ENCODE peak calls at places on chromosomes 6 and 20, in seven cellular contexts. F is PC-9, M is IMR-90, K is psoas muscle, H is spleen, L is HCT116, Z is uterus. P is an unnamed sample.

GRCh38 chr20:53943522-53944291 is 126.7 kb downstream of the BCAS1 start:
- DNase-seq in F (no peak), M (peak; percentile 39), K (no peak), H (no peak), L (no peak), Z (no peak), P (no peak)

GRCh38 chr6:142195862-142196536 is 48.9 kb downstream of the VTA1 start:
- DNase-seq in F (no peak), M (peak; percentile 44), K (no peak), H (no peak), L (no peak), Z (no peak), P (no peak)

GRCh38 chr20:11849270-11849920 is 68.3 kb upstream of the BTBD3 start:
- DNase-seq in F (no peak), M (peak; percentile 50), K (no peak), H (no peak), L (no peak), Z (no peak), P (no peak)

GRCh38 chr6:34346175-34347119 is 46.0 kb downstream of the NUDT3 start:
- DNase-seq in F (no peak), M (no peak), K (no peak), H (no peak), L (no peak), Z (no peak), P (no peak)

GRCh38 chr6:14189122-14189521 is 71.5 kb downstream of the CD83 start:
- DNase-seq in F (no peak), M (no peak), K (no peak), H (no peak), L (no peak), Z (no peak), P (no peak)

GRCh38 chr20:8805737-8806442 is 263.0 kb upstream of the PLCB4 start:
- DNase-seq in F (no peak), M (no peak), K (no peak), H (no peak), L (no peak), Z (no peak), P (peak; percentile 32)

GRCh38 chr6:108948252-108948651 is 100.0 kb downstream of the ARMC2 start:
- DNase-seq in F (peak; percentile 45), M (no peak), K (no peak), H (peak; percentile 76), L (no peak), Z (no peak), P (no peak)

GRCh38 chr6:11650297-11650696 is 112.7 kb downstream of the TMEM170B start:
- DNase-seq in F (peak; percentile 76), M (peak; percentile 90), K (no peak), H (no peak), L (no peak), Z (peak; percentile 34), P (no peak)

GRCh38 chr20:62406635-62407176 is 379 bp downstream of the CABLES2 start:
- DNase-seq in F (no peak), M (no peak), K (peak; percentile 64), H (peak; percentile 89), L (no peak), Z (no peak), P (no peak)

GRCh38 chr6:159836294-159837140 is 36.4 kb downstream of the PNLDC1 start:
- DNase-seq in F (no peak), M (peak; percentile 17), K (peak; percentile 73), H (no peak), L (no peak), Z (peak; percentile 76), P (no peak)

GRCh38 chr20:44496976-44497375 is 21.3 kb downstream of the TTPAL start:
- DNase-seq in F (peak; percentile 85), M (peak; percentile 96), K (no peak), H (no peak), L (peak; percentile 39), Z (no peak), P (peak; percentile 97)

GRCh38 chr6:29926081-29926794 is 16.1 kb upstream of the HLA-A start:
- DNase-seq in F (no peak), M (peak; percentile 32), K (peak; percentile 60), H (no peak), L (no peak), Z (peak; percentile 25), P (no peak)

GRCh38 chr20:17515053-17515452 is 16.1 kb downstream of the BFSP1 start:
- DNase-seq in F (no peak), M (no peak), K (no peak), H (no peak), L (no peak), Z (no peak), P (no peak)

GRCh38 chr6:104014133-104014532 is 845.6 kb downstream of the HACE1 start:
- DNase-seq in F (no peak), M (no peak), K (no peak), H (no peak), L (no peak), Z (no peak), P (no peak)

GRCh38 chr6:47922391-47922790 is 140.6 kb downstream of the OPN5 start:
- DNase-seq in F (no peak), M (no peak), K (no peak), H (no peak), L (no peak), Z (no peak), P (no peak)

GRCh38 chr20:61135266-61135665 is 116.8 kb upstream of the CDH4 start:
- DNase-seq in F (no peak), M (no peak), K (no peak), H (no peak), L (no peak), Z (no peak), P (no peak)

GRCh38 chr6:113356139-113356538 is 501.0 kb upstream of the MARCKS start:
- DNase-seq in F (no peak), M (no peak), K (no peak), H (no peak), L (no peak), Z (no peak), P (no peak)

GRCh38 chr6:139973602-139974373 is 599.3 kb upstream of the CITED2 start:
- DNase-seq in F (no peak), M (peak; percentile 92), K (no peak), H (no peak), L (no peak), Z (no peak), P (no peak)

GRCh38 chr6:24402697-24403500 is at the start of gene MRS2:
- DNase-seq in F (peak; percentile 94), M (peak; percentile 66), K (peak; percentile 90), H (peak; percentile 96), L (peak; percentile 92), Z (peak; percentile 67), P (peak; percentile 92)

GRCh38 chr6:24405262-24405661 is 2.5 kb downstream of the MRS2 start:
- DNase-seq in F (no peak), M (no peak), K (no peak), H (no peak), L (no peak), Z (no peak), P (no peak)

GRCh38 chr6:24408719-24409410 is 6.1 kb downstream of the MRS2 start:
- DNase-seq in F (no peak), M (no peak), K (no peak), H (no peak), L (no peak), Z (no peak), P (no peak)

GRCh38 chr6:24401458-24401857 is 1.3 kb upstream of the MRS2 start:
- DNase-seq in F (no peak), M (no peak), K (no peak), H (no peak), L (no peak), Z (no peak), P (no peak)

DNA sequence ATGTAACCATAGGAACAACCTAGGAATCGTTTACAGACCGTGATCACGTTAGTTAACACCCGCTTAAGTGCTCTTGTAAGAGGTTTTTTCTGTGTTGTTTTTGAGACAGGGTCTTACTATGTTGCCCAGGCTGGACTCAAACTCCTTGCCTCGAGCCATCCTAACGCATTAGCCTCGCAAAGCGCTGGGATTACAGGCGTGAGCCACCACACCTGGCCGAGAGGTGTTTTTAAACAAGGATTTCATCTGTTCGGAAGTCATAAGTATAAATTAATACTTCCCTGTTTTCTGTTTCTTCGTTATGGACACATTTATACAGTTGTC is 727 bp downstream of the MRS2 start:
- DNase-seq in F (no peak), M (no peak), K (no peak), H (no peak), L (no peak), Z (no peak), P (peak; percentile 4)
- H3K27ac ChIP-seq in F (no peak overlapping the region), M (peak overlapping the region; percentile 41), K (peak overlapping the region; percentile 88), H (peak overlapping the region; percentile 55), L (peak overlapping the region; percentile 67), Z (peak overlapping the region; percentile 77), P (peak overlapping the region; percentile 70)

DNA sequence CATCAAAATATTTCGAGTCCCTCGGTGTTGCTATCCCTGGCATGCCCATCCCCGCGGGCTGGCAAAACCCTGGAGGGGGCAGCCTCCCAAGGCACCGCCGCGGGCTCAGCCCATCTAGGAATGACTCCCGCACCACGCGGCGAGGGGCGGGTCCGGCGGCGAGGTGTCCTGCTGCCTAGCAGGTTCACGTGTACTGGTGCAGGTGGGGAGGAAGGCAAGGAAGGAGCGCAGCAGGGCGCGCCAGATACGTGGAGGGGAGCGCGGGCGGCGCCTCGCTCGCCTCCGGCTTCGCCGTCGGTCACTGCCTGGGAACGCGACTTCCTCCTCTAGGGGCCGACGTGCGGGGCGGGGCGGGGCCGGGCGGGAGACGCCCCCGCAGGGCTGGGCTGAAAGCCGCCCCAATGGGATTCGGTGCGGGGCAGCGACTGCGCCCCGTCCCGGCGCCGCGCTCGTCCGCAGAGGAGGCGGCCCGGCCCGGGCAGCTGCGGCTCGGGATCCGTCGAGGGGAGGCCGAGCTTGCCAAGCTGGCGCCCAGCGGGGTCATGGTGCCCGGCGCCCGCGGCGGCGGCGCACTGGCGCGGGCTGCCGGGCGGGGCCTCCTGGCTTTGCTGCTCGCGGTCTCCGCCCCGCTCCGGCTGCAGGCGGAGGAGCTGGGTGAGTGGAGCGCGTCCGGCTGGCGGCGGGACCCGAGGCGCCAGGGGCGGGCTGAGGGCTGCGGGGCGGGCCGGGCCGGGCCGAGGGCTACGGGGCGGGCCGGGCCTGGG is at the start of gene DCBLD1:
- DNase-seq in F (peak; percentile 83), M (peak; percentile 70), K (peak; percentile 87), H (peak; percentile 94), L (peak; percentile 78), Z (peak; percentile 60), P (peak; percentile 86)
- TF ChIP-seq CTCF in F (no peak), M (peak; percentile 4), K (peak; percentile 5), H (no peak), L (no peak), Z (no peak), P (no peak)

DNA sequence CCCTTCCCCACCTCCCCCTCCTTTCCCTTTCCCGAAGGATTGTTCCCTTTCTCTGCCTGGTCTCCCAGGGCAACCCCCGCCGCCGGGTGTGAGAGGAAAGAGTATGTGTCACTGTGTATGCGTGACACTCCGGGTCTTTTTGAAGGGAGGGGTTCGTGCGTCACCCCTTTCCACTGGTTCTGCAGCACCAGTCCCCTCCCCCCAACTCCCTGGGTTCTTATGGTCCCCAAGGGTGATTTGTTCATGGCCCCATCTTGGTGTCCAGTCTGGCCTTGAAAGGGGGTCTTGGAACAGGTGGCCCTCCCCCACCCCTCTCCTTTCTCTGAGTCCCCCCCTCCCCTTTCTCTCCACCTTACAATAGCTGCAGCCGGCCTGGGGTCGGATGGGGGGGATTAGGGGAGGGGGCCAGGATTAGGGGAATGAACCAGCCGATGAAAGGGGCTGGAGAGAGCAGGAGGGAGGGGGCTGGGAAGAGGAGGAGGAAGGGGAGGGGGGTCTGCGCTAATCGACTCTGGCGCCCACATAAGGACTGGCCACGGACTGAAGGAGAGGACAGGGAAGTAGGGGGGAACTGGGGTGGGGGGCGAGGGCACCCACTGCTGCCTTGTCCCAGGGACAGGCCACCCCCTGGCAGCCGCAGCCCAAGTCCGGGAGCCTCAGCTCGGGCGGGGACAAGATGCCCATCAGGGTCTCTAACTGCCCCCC is 1.3 kb upstream of the RING1 start:
- DNase-seq in F (no peak), M (peak; percentile 72), K (no peak), H (peak; percentile 76), L (no peak), Z (no peak), P (no peak)
- H3K4me3 ChIP-seq in F (peak overlapping the region; percentile 98), M (peak overlapping the region; percentile 90), K (peak overlapping the region; percentile 89), H (peak overlapping the region; percentile 68), L (peak overlapping the region; percentile 95), Z (peak overlapping the region; percentile 90), P (peak overlapping the region; percentile 36)

GRCh38 chr6:38261626-38262025 is 378.1 kb downstream of the BTBD9 start:
- DNase-seq in F (no peak), M (no peak), K (no peak), H (no peak), L (no peak), Z (no peak), P (no peak)
- H3K27ac ChIP-seq in F (peak overlapping the region; percentile 52), M (peak overlapping the region; percentile 81), K (peak overlapping the region; percentile 33), H (no peak overlapping the region), L (no peak overlapping the region), Z (no peak overlapping the region), P (no peak overlapping the region)

P was measured in mammary epithelial cell.